ENCODE peak calls at places on chromosomes 12 and 14, in four cellular contexts. B, W, S and A are unnamed samples.

GRCh38 chr12:40718878-40719372 is 26.7 kb downstream of the CNTN1 start:
- DNase-seq in B (no peak), W (no peak), S (no peak), A (no peak)

GRCh38 chr14:24411468-24412454 is 13.0 kb downstream of the NYNRIN start:
- DNase-seq in B (peak; percentile 69), W (peak; percentile 77), S (peak; percentile 68), A (peak; percentile 56)

GRCh38 chr14:60349663-60350365 is 100.8 kb downstream of the PPM1A start:
- DNase-seq in B (peak; percentile 21), W (peak; percentile 45), S (peak; percentile 61), A (peak; percentile 22)

GRCh38 chr14:100524233-100524932 is 62.8 kb downstream of the BEGAIN start:
- DNase-seq in B (no peak), W (no peak), S (no peak), A (peak; percentile 5)

GRCh38 chr14:72518809-72519377 is 375.0 kb downstream of the DPF3 start:
- DNase-seq in B (no peak), W (no peak), S (peak; percentile 12), A (no peak)

GRCh38 chr12:117733292-117733805 is 235.4 kb downstream of the KSR2 start:
- DNase-seq in B (no peak), W (no peak), S (no peak), A (no peak)

GRCh38 chr12:3869860-3870259 is 3.3 kb downstream of the PARP11 start:
- DNase-seq in B (no peak), W (no peak), S (no peak), A (no peak)

GRCh38 chr12:13173537-13173936 is 23.0 kb upstream of the EMP1 start:
- DNase-seq in B (no peak), W (no peak), S (no peak), A (no peak)

GRCh38 chr12:130477701-130478100 is 140.0 kb downstream of the PIWIL1 start:
- DNase-seq in B (no peak), W (no peak), S (no peak), A (no peak)

GRCh38 chr12:58502236-58502635 is 418.1 kb downstream of the LRIG3 start:
- DNase-seq in B (no peak), W (no peak), S (no peak), A (no peak)

GRCh38 chr12:6215932-6216494 is 15.8 kb downstream of the CD9 start:
- DNase-seq in B (no peak), W (no peak), S (no peak), A (peak; percentile 47)

GRCh38 chr12:128840862-128841468 is 12.3 kb upstream of the GLT1D1 start:
- DNase-seq in B (no peak), W (no peak), S (no peak), A (no peak)

GRCh38 chr12:4246116-4246515 is 27.4 kb upstream of the CCND2 start:
- DNase-seq in B (no peak), W (no peak), S (no peak), A (no peak)

GRCh38 chr12:46442239-46442638 is 69.7 kb upstream of the SLC38A2 start:
- DNase-seq in B (no peak), W (no peak), S (no peak), A (no peak)

GRCh38 chr12:109446-109845 is 42.9 kb downstream of the IQSEC3 start:
- DNase-seq in B (no peak), W (no peak), S (no peak), A (no peak)

GRCh38 chr12:83335748-83336147 is 649.0 kb downstream of the TMTC2 start:
- DNase-seq in B (no peak), W (no peak), S (peak; percentile 72), A (no peak)

GRCh38 chr12:82817368-82817767 is 130.7 kb downstream of the TMTC2 start:
- DNase-seq in B (no peak), W (no peak), S (no peak), A (no peak)

GRCh38 chr12:95767703-95768102 is 22.9 kb downstream of the NTN4 start:
- DNase-seq in B (no peak), W (no peak), S (no peak), A (no peak)

GRCh38 chr12:49131973-49132461 is 822 bp upstream of the TUBA1B start:
- DNase-seq in B (no peak), W (no peak), S (peak; percentile 63), A (no peak)

GRCh38 chr12:65051196-65051595 is 69.9 kb downstream of the WIF1 start:
- DNase-seq in B (no peak), W (no peak), S (no peak), A (no peak)

GRCh38 chr14:25371053-25371452 is 321.1 kb upstream of the STXBP6 start:
- DNase-seq in B (no peak), W (no peak), S (no peak), A (no peak)

GRCh38 chr14:60183724-60184596 is 18.8 kb upstream of the DHRS7 start:
- DNase-seq in B (peak; percentile 55), W (no peak), S (peak; percentile 57), A (no peak)

GRCh38 chr14:95679995-95680735 is 6.1 kb upstream of the TCL1B start:
- DNase-seq in B (peak; percentile 21), W (no peak), S (no peak), A (no peak)

GRCh38 chr12:906077-906585 is 43.4 kb downstream of the RAD52 start:
- DNase-seq in B (no peak), W (no peak), S (no peak), A (no peak)

GRCh38 chr12:122795807-122796206 is 21.4 kb downstream of the CCDC62 start:
- DNase-seq in B (no peak), W (no peak), S (no peak), A (no peak)

GRCh38 chr14:48690349-48690748 is 895.8 kb downstream of the RPS29 start:
- DNase-seq in B (no peak), W (no peak), S (no peak), A (no peak)

GRCh38 chr12:109767991-109768900 is 54.6 kb downstream of the FAM222A start:
- DNase-seq in B (no peak), W (peak; percentile 33), S (no peak), A (no peak)

GRCh38 chr12:581321-581720 is 81.9 kb downstream of the NINJ2 start:
- DNase-seq in B (no peak), W (no peak), S (no peak), A (no peak)

GRCh38 chr14:76267322-76268012 is 108.5 kb upstream of the ESRRB start:
- DNase-seq in B (no peak), W (peak; percentile 73), S (no peak), A (peak; percentile 82)

GRCh38 chr14:93041002-93041401 is 74.7 kb downstream of the ITPK1 start:
- DNase-seq in B (no peak), W (no peak), S (no peak), A (peak; percentile 54)

GRCh38 chr12:104130760-104131159 is 7.2 kb downstream of the NFYB start:
- DNase-seq in B (no peak), W (no peak), S (no peak), A (no peak)

GRCh38 chr12:107759410-107759809 is 1.5 kb downstream of the PRDM4 start:
- DNase-seq in B (peak; percentile 23), W (no peak), S (peak; percentile 71), A (no peak)

DNA sequence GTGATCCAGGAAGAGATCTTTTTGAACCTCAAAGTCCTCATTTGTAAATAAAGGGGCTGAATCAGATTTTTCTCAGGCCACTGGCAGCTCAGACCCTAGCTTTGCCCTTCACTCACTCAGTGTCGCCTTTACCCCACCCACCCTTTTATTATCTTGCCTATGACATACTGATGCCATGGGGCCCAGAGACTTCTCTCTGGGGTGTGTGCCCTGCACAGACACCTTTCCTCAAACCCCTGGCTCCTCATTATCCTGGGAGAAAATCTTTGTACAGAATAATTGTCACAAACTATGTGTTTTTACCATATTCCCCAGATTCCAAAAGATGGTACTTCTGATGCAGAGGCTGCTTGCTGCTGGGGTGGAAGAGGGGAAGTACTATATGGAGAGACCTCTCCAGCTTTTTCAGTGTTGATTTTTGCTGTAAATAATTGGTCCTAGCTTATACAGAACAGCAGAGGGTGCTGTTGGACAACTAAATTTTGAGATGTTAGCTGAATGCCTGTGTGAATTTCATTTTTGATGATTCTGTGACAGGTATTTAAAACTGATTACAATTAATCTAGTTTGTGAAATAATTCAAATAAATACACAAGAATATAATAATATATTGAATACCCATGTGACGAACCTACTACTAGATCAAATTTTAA is 53.9 kb upstream of the DCD start:
- DNase-seq in B (peak; percentile 36), W (peak; percentile 22), S (peak; percentile 66), A (no peak)
- TF ChIP-seq FOXJ3 in B (no peak), W (no peak), S (no peak), A (no peak)

GRCh38 chr14:54197369-54197768 is 199.4 kb upstream of the CDKN3 start:
- DNase-seq in B (peak; percentile 88), W (no peak), S (no peak), A (no peak)

GRCh38 chr14:54202288-54202687 is 194.5 kb upstream of the CDKN3 start:
- DNase-seq in B (no peak), W (no peak), S (no peak), A (no peak)

GRCh38 chr14:54206477-54206876 is 190.3 kb upstream of the CDKN3 start:
- DNase-seq in B (no peak), W (no peak), S (no peak), A (no peak)

DNA sequence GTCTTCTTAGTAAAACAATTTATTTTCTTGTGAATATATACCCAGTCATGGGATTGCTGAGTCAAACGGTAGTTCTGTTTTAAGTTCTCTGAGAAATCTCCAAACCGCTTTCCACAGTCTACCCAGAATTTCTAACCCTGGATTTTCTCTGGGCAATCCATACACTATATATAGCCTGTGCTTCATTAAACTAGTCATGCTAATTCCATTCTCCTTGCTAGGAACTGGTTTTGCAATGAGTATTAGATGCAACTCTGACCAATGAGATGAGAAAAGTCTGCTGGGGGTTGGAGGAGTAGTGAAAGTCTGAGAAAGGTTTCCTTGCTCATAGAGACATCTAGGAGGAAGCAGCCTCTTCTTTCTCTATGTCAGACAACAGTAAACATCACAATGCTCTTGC is 196.1 kb upstream of the CDKN3 start:
- DNase-seq in B (no peak), W (no peak), S (no peak), A (no peak)
- TF ChIP-seq FOXJ3 in B (no peak), W (no peak), S (no peak), A (no peak)

DNA sequence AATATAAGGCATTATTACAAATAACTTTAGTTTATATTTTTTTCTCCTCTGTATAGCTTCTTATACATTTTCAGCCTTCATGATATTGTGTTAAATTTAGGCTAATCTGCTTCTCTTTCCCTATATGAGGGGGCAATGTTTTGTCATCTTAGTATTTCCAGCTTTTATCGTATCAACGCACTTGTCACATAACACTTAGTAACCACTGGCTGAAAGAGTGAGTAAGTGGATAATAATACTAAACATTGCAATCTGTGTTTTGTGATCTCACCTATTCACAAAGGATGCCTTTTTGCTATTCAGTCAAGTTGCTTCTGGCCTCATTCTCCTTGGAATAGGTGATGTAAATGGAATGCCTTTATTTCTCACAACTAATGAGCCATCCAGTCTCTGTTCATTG is 260.9 kb downstream of the BMP4 start:
- DNase-seq in B (no peak), W (no peak), S (no peak), A (no peak)
- TF ChIP-seq FOXJ3 in B (no peak), W (no peak), S (no peak), A (no peak)

DNA sequence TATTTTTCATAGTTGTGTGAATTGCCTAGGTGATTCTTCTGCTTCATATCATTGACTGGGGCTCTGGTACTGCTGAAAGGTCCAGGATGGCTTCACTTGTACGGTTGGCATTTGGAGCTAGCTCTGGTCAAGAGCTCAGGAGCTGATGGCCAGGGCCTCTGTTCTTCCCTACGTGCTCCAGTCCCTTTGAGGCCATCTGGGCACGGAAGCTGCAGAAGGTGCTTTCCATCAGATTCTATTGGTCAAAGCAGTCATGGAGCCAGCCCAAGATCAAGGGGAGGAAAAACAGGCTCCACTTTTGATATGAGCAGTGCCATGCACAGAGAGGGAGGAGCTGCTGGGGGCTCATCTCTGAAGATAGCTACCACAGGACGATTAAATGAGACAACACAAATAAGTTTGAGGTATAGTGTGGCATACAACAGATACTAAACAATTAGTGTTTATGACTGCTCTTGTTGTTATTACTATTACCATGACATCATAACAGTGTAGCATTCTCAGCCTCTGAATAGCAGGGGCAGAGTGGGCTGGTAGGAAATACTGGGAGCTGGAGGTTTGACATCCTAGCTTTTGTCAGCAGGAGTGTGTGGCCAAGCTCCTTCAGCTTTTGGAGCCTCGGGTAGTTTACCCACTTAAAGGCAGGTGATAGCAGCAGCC is 10.4 kb downstream of the KRT83 start:
- DNase-seq in B (no peak), W (no peak), S (no peak), A (no peak)
- TF ChIP-seq FOXJ3 in B (no peak), W (no peak), S (no peak), A (no peak)